ENCODE peak calls at places on chromosomes 5 and 9, in six cellular contexts. T, R, L, O, Z and Y are unnamed samples. For H3K27me3, the result is how much of the 10 kb centered on the place peaks cover.

GRCh38 chr5:74940782-74941363 is 74.7 kb upstream of the FAM169A start:
- DNase-seq in Z (no peak), L (no peak), O (no peak), T (no peak), R (no peak), Y (no peak)

GRCh38 chr5:135625961-135626360 is 47.2 kb upstream of the CXCL14 start:
- DNase-seq in L (no peak), Z (no peak), O (no peak), T (no peak), R (no peak), Y (no peak)

GRCh38 chr9:27386759-27387158 is 89.8 kb upstream of the EQTN start:
- DNase-seq in L (no peak), T (no peak), O (no peak), Z (no peak), R (no peak), Y (peak)

GRCh38 chr9:105608685-105609598 is 51.0 kb downstream of the FKTN start:
- DNase-seq in Z (no peak), O (peak), L (peak), R (no peak), T (no peak), Y (peak)

GRCh38 chr9:93659837-93660177 is 83.4 kb downstream of the PHF2 start:
- DNase-seq in R (no peak), Z (no peak), O (no peak), L (no peak), T (no peak), Y (no peak)

GRCh38 chr5:43000198-43000840 is 39.8 kb downstream of the ANXA2R start:
- DNase-seq in Z (no peak), O (peak), L (no peak), R (no peak), T (no peak), Y (no peak)

GRCh38 chr5:19902316-19902934 is 85.6 kb downstream of the CDH18 start:
- DNase-seq in T (no peak), L (no peak), O (no peak), R (no peak), Z (no peak), Y (no peak)

GRCh38 chr5:96657068-96657467 is 5.1 kb upstream of the CAST start:
- DNase-seq in O (peak), R (peak), T (no peak), Z (peak), L (peak), Y (peak)

GRCh38 chr9:82526629-82527028 is 536.3 kb downstream of the RASEF start:
- DNase-seq in L (no peak), Z (no peak), T (no peak), R (no peak), O (no peak), Y (no peak)

GRCh38 chr9:89753472-89754055 is 148.8 kb downstream of the GADD45G start:
- DNase-seq in Z (no peak), O (no peak), R (no peak), T (no peak), L (no peak), Y (no peak)

GRCh38 chr9:104362912-104363472 is 141.1 kb upstream of the OR13F1 start:
- DNase-seq in O (no peak), R (no peak), Z (no peak), L (no peak), T (no peak), Y (no peak)

GRCh38 chr5:179607449-179607931 is 16.0 kb downstream of the HNRNPH1 start:
- DNase-seq in T (no peak), R (no peak), O (no peak), Z (no peak), L (no peak), Y (no peak)

GRCh38 chr5:82277613-82277986 is 554 bp downstream of the RPS23 start:
- DNase-seq in L (no peak), T (no peak), O (no peak), Z (no peak), R (no peak), Y (no peak)

GRCh38 chr5:123664961-123665360 is 153.0 kb downstream of the CSNK1G3 start:
- DNase-seq in O (no peak), R (no peak), T (no peak), Z (no peak), L (no peak), Y (no peak)

GRCh38 chr5:123670981-123671557 is 159.1 kb downstream of the CSNK1G3 start:
- DNase-seq in R (peak), O (no peak), L (no peak), T (no peak), Z (peak), Y (no peak)

DNA sequence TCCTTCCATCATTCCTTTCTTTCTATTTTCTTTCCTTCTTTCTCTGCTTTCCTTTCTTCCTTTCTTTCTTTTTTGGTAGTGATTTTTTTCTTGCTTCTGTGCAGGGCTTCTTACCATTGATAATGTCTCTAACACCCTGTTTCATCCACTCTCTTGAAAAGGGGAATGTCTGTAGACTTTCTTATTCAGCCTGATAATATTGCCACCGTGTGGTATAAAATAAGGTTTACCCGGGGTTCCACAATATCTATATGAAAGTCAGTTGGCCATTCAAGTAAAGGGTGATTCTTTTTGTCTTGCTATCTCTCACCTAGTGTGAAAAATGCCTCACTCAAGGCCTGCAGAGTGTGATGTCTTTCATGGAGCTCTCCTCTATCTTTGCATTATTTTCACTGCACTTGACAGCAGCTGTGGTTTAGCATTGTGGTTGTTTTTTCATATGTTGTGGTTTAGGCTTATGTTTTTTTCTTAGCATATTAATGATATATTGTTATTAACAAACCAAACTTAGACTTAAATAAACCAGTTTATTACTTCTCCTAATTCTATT is 153.9 kb downstream of the CSNK1G3 start:
- DNase-seq in Z (no peak), T (no peak), L (no peak), R (no peak), O (no peak), Y (no peak)
- TF ChIP-seq CTCF in Z (no peak), T (no peak), L (no peak), R (no peak), O (peak), Y (no peak)

DNA sequence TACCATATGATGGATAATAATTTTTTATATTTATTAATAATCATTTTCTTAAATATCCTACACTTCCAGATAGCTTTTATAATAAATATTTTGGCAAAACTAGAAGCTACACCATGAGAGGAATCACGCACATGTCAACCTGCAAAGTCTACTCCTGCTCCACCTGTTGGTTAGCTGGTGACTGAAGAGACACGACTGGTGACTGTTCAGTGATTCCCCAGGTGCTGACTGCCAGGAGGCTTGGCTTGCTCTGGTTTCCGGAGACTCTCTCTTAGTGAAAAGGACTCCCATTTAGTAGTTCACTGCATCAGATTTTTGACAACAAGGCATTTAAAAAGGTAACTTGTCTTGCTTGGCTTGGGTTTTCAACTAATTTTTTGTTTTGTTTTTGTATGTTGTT is 20.9 kb downstream of the GZMA start:
- DNase-seq in Z (no peak), T (no peak), O (no peak), L (no peak), R (no peak), Y (no peak)
- H3K27me3 ChIP-seq in Z (under half), T (under half), O (half or more), L (under half), R (under half), Y (under half)

DNA sequence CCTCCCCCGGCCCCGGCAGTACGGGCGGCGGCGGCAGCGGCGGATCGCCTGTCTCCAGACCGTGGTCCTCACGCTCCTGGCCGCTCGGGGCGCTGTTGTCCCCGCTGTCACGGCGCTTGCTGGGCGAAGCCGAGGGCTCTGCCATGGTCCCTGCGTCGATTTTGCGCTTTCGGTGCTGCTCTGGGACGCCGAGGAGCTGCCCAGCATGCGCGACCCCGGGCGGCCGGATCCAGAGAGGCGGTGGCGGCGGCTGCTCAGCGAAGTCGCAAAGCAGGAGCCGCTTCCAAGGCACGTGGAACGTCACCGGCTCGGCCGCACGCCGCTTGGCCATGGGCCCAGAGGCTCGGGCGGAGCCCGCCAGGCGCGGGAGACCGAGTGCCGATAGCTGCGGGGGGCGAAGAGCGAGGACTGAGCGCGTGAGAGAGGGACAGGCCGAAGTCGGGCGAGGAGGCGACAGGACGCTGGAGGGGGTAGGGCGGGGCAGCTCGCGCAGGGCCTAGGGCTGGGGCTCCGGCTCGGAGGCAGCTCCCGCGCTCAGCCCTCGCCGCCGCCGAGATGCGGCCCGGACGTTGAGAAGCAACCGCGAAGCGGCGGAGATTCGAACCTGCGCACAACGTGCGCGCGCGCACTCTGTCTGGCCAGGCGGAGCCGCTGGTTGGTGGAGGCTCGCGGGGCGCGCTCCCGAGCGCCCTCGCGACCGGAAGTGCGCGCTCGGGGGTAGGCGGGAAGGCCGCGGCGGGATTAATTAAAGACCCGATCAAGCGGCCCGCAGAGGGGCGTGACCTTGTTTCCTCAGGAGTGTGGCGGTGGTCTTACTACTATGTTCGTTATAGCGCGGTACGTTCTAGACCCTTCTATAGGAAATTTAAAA is at the start of gene C9orf40:
- DNase-seq in L (peak), R (peak), Z (peak), T (peak), O (peak), Y (peak)
- TF ChIP-seq CTCF in L (peak), R (peak), Z (peak), T (peak), O (peak), Y (peak)

GRCh38 chr5:51395666-51396356 is 12.6 kb downstream of the ISL1 start:
- DNase-seq in L (no peak), O (no peak), Z (no peak), T (no peak), R (no peak), Y (no peak)

GRCh38 chr5:51392689-51393199 is 9.5 kb downstream of the ISL1 start:
- DNase-seq in R (no peak), O (no peak), T (no peak), L (no peak), Z (no peak), Y (no peak)

GRCh38 chr5:51394609-51395008 is 11.4 kb downstream of the ISL1 start:
- DNase-seq in O (no peak), L (no peak), Z (no peak), R (no peak), T (no peak), Y (no peak)

GRCh38 chr5:51396797-51397196 is 13.5 kb downstream of the ISL1 start:
- DNase-seq in L (no peak), Z (no peak), O (no peak), R (no peak), T (no peak), Y (no peak)

GRCh38 chr5:51395245-51395644 is 12.0 kb downstream of the ISL1 start:
- DNase-seq in T (no peak), L (no peak), Z (no peak), R (no peak), O (no peak), Y (no peak)
- H3K27me3 ChIP-seq in T (under half), L (under half), Z (half or more), R (half or more), O (under half), Y (half or more)

DNA sequence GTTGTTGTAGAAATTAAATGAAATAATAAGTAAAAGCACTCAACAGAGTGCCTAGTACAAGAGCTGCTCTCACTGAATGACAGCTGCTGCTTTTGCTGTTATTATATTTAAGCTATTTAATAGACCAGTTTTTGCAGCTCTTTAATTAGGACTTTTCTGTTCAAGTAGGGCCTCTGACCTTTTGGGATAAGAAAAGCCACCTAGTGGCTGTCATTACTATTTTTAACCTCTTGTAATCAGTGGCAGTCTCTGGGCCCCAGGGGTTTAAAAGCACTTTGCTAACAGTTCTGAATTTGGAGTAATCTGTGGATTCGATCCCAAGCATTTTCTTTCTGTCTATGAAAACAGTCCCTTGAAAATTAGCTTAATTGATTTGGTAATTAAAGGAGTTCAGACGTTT is 121.1 kb downstream of the NUDT12 start:
- DNase-seq in L (no peak), R (no peak), T (no peak), Z (no peak), O (no peak), Y (no peak)
- TF ChIP-seq CTCF in L (peak), R (no peak), T (no peak), Z (no peak), O (peak), Y (no peak)

DNA sequence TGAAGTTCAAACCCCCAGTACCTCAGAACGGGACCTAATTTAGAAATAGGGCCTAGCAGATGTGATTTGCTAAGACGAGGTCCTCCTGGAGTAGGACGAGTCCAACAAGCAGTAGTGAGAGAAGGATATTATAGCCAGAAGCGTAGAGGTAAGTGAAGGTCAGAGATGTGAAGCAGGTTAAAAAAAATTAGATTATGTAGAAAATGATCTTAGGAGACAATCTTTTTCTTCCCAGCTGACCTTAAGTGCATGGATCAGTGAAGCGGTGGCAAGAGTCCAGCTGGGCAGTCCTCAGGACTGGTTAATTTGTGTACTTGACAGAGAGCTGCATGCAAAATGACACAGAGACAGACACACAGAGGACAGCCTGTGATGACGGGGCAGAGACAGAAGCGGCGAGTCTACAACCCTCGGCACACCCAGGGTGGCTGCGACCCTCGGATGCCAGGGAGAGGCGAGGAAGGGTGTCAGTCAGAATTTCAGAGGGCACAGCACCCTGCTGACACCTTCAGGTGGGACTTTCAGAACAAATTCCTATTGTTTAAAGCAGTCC is 131.4 kb upstream of the IRX4 start:
- DNase-seq in Z (no peak), T (no peak), L (no peak), R (no peak), O (no peak), Y (no peak)
- H3K27me3 ChIP-seq in Z (under half), T (under half), L (under half), R (under half), O (half or more), Y (under half)

GRCh38 chr9:4666042-4666699 is at the start of gene SPATA6L:
- DNase-seq in O (no peak), L (no peak), Z (peak), T (peak), R (peak), Y (no peak)
- TF ChIP-seq CTCF in O (no peak), L (no peak), Z (no peak), T (no peak), R (no peak), Y (peak)

GRCh38 chr5:150247726-150248125 is 41.8 kb downstream of the CAMK2A start:
- DNase-seq in Z (no peak), R (no peak), O (no peak), L (no peak), T (no peak), Y (no peak)
- H3K27me3 ChIP-seq in Z (under half), R (under half), O (under half), L (under half), T (under half), Y (under half)